ENCODE peak calls at places on chromosome 17, in five cellular contexts. F, X, H, U and N are unnamed samples.

GRCh38 chr17:45262516-45263476 is 902 bp upstream of the SPATA32 start:
- DNase-seq in F (no peak), X (no peak), H (peak), U (no peak), N (no peak)

GRCh38 chr17:81683584-81684441 is at the start of the genes ARL16 and HGS:
- DNase-seq in F (peak), X (peak), H (peak), U (peak), N (peak)

GRCh38 chr17:5866978-5867377 is 203.2 kb upstream of the WSCD1 start:
- DNase-seq in F (no peak), X (no peak), H (no peak), U (no peak), N (no peak)

GRCh38 chr17:83083368-83084201 is 4.2 kb downstream of the METRNL start:
- DNase-seq in F (peak), X (no peak), H (no peak), U (no peak), N (peak)

GRCh38 chr17:75639771-75640555 is 6.7 kb downstream of the SMIM5 start:
- DNase-seq in F (no peak), X (no peak), H (peak), U (no peak), N (no peak)

GRCh38 chr17:81488276-81488860 is 24.2 kb downstream of the ACTG1 start:
- DNase-seq in F (peak), X (no peak), H (peak), U (no peak), N (no peak)

GRCh38 chr17:42087042-42087701 is 11.1 kb downstream of the ZNF385C start:
- DNase-seq in F (no peak), X (no peak), H (no peak), U (no peak), N (no peak)

GRCh38 chr17:57677301-57677700 is 67.8 kb downstream of the CCDC182 start:
- DNase-seq in F (no peak), X (no peak), H (no peak), U (no peak), N (no peak)

GRCh38 chr17:3865166-3865565 is 19.1 kb upstream of the NCBP3 start:
- DNase-seq in F (no peak), X (no peak), H (peak), U (no peak), N (no peak)

GRCh38 chr17:76077582-76078110 is 1.3 kb upstream of the ZACN start:
- DNase-seq in F (no peak), X (no peak), H (peak), U (peak), N (no peak)